ENCODE peak calls at places on chromosome 4, in five cellular contexts. D is breast epithelium, H is pancreas, M is choroid plexus epithelial cell, Z is cardiac fibroblast. I is an unnamed sample.

GRCh38 chr4:188779586-188779985 is 640.3 kb downstream of the TRIML1 start:
- DNase-seq in M (peak), D (no peak), Z (no peak), H (no peak), I (no peak)

GRCh38 chr4:70533211-70533610 is 14.8 kb downstream of the AMTN start:
- DNase-seq in M (no peak), Z (no peak), D (no peak), H (no peak), I (no peak)

GRCh38 chr4:20778896-20779295 is 78.6 kb downstream of the PACRGL start:
- DNase-seq in Z (no peak), H (no peak), M (no peak), D (no peak), I (no peak)

GRCh38 chr4:15917297-15917696 is 21.2 kb downstream of the FGFBP1 start:
- DNase-seq in M (no peak), Z (no peak), D (no peak), H (no peak), I (no peak)

GRCh38 chr4:73010789-73011628 is 58.5 kb downstream of the COX18 start:
- DNase-seq in Z (no peak), H (no peak), D (no peak), M (no peak), I (no peak)

GRCh38 chr4:57051524-57051923 is 58.7 kb downstream of the IGFBP7 start:
- DNase-seq in Z (no peak), H (no peak), D (no peak), M (no peak), I (no peak)

GRCh38 chr4:156505341-156505955 is 466.2 kb downstream of the PDGFC start:
- DNase-seq in H (no peak), D (no peak), M (peak), Z (no peak), I (no peak)

GRCh38 chr4:114924311-114924710 is 189.1 kb downstream of the NDST4 start:
- DNase-seq in D (no peak), M (peak), H (no peak), Z (no peak), I (no peak)

GRCh38 chr4:141275834-141276233 is 55.1 kb downstream of the ZNF330 start:
- DNase-seq in Z (peak), D (no peak), H (no peak), M (peak), I (no peak)

GRCh38 chr4:53654300-53654758 is 63.0 kb upstream of the LNX1 start:
- DNase-seq in M (no peak), Z (peak), D (no peak), H (no peak), I (no peak)

GRCh38 chr4:140963883-140964282 is 169.4 kb downstream of the RNF150 start:
- DNase-seq in Z (no peak), M (no peak), D (no peak), H (no peak), I (no peak)

GRCh38 chr4:61320154-61320553 is 120.0 kb downstream of the ADGRL3 start:
- DNase-seq in D (no peak), H (no peak), Z (no peak), M (peak), I (no peak)

GRCh38 chr4:84051728-84052127 is 447.4 kb downstream of the NKX6-1 start:
- DNase-seq in M (no peak), H (no peak), D (no peak), Z (no peak), I (no peak)

GRCh38 chr4:170243662-170244288 is 154.0 kb upstream of the AADAT start:
- DNase-seq in D (no peak), Z (no peak), H (no peak), M (peak), I (no peak)

GRCh38 chr4:47930971-47931804 is 16.8 kb upstream of the NFXL1 start:
- DNase-seq in M (peak), Z (peak), H (no peak), D (no peak), I (no peak)

GRCh38 chr4:168908093-168908492 is 102.0 kb downstream of the CBR4 start:
- DNase-seq in Z (peak), M (peak), H (no peak), D (no peak), I (no peak)

GRCh38 chr4:76562851-76563803 is 128.1 kb downstream of the SHROOM3 start:
- DNase-seq in M (peak), H (no peak), D (no peak), Z (no peak), I (no peak)

GRCh38 chr4:123244233-123244632 is 152.4 kb upstream of the SPRY1 start:
- DNase-seq in Z (peak), D (no peak), M (peak), H (no peak), I (no peak)

GRCh38 chr4:173547889-173548288 is 17.9 kb upstream of the HAND2 start:
- DNase-seq in D (no peak), M (no peak), H (no peak), Z (peak), I (no peak)

GRCh38 chr4:153521467-153521866 is 55.3 kb downstream of the TMEM131L start:
- DNase-seq in Z (no peak), D (no peak), H (no peak), M (no peak), I (no peak)

GRCh38 chr4:56619816-56620215 is 61.3 kb downstream of the HOPX start:
- DNase-seq in H (no peak), D (no peak), M (no peak), Z (no peak), I (no peak)

GRCh38 chr4:78710536-78710935 is 65.6 kb upstream of the BMP2K start:
- DNase-seq in M (no peak), D (no peak), Z (no peak), H (no peak), I (no peak)

GRCh38 chr4:67549123-67549522 is 3.8 kb upstream of the CENPC start:
- DNase-seq in D (no peak), Z (peak), H (no peak), M (peak), I (no peak)

GRCh38 chr4:65893957-65894755 is 223.9 kb upstream of the EPHA5 start:
- DNase-seq in H (no peak), D (no peak), Z (peak), M (peak), I (no peak)

GRCh38 chr4:140789752-140790151 is 33.6 kb upstream of the TBC1D9 start:
- DNase-seq in D (no peak), H (no peak), Z (peak), M (peak), I (no peak)

GRCh38 chr4:125003840-125004239 is 291.3 kb upstream of the ANKRD50 start:
- DNase-seq in D (no peak), Z (no peak), H (no peak), M (no peak), I (no peak)

GRCh38 chr4:10117424-10118354 is 1.1 kb upstream of the WDR1 start:
- DNase-seq in H (no peak), Z (peak), D (no peak), M (peak), I (no peak)

GRCh38 chr4:37767019-37767418 is 59.5 kb upstream of the PGM2 start:
- DNase-seq in D (no peak), M (no peak), Z (no peak), H (no peak), I (no peak)

GRCh38 chr4:82988323-82988832 is 22.2 kb downstream of the LIN54 start:
- DNase-seq in H (no peak), D (no peak), Z (peak), M (peak), I (no peak)

GRCh38 chr4:41212221-41213203 is 1.8 kb downstream of the APBB2 start:
- DNase-seq in H (no peak), D (no peak), M (peak), Z (peak), I (peak)

GRCh38 chr4:6043843-6044242 is 25.6 kb upstream of the C4orf50 start:
- DNase-seq in H (no peak), Z (no peak), D (no peak), M (no peak), I (no peak)

GRCh38 chr4:1653776-1654175 is 30.3 kb downstream of the FAM53A start:
- DNase-seq in M (no peak), Z (no peak), H (no peak), D (no peak), I (no peak)

GRCh38 chr4:185549095-185549494 is 13.8 kb upstream of the PDLIM3 start:
- DNase-seq in D (no peak), M (no peak), H (no peak), Z (no peak), I (no peak)

GRCh38 chr4:139581096-139581495 is 25.1 kb upstream of the SETD7 start:
- DNase-seq in D (no peak), Z (no peak), H (no peak), M (no peak), I (no peak)

GRCh38 chr4:139584019-139584418 is 28.0 kb upstream of the SETD7 start:
- DNase-seq in H (no peak), M (no peak), D (no peak), Z (no peak), I (no peak)

GRCh38 chr4:139584784-139585183 is 28.8 kb upstream of the SETD7 start:
- DNase-seq in H (no peak), Z (no peak), D (no peak), M (no peak), I (no peak)

GRCh38 chr4:139585468-139585867 is 29.4 kb upstream of the SETD7 start:
- DNase-seq in H (no peak), M (no peak), D (no peak), Z (no peak), I (no peak)

GRCh38 chr4:139582044-139582443 is 26.0 kb upstream of the SETD7 start:
- DNase-seq in Z (no peak), D (no peak), M (peak), H (no peak), I (no peak)
- TF ChIP-seq CTCF in Z (peak), D (no peak), M (peak), H (no peak), I (no peak)

GRCh38 chr4:163108614-163109013 is 58.1 kb downstream of the NAF1 start:
- DNase-seq in D (no peak), M (no peak), Z (no peak), H (no peak), I (no peak)

GRCh38 chr4:163110442-163110841 is 56.2 kb downstream of the NAF1 start:
- DNase-seq in Z (no peak), M (no peak), H (no peak), D (no peak), I (no peak)

GRCh38 chr4:163107754-163108153 is 58.9 kb downstream of the NAF1 start:
- DNase-seq in H (no peak), Z (peak), M (peak), D (no peak), I (no peak)

GRCh38 chr4:163111588-163111987 is 55.1 kb downstream of the NAF1 start:
- DNase-seq in H (no peak), D (no peak), Z (peak), M (peak), I (no peak)

DNA sequence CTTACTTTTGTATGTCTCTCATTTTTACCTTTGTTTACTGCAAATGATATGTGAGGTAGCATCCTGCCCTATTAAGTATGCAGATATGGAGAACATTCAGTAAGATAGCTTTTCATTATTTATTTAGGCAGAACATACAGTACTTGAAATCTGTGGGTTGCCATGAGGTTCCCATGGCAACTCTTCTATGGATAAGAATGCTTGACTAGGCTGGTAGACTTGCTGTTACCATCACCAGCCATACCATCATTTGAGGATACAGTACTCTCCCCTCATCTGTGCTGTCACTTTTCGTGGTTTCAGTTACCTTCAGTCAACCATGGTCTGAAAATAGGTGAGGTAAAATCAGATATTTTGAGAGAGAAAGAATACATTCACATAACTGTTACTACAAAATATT is 56.7 kb downstream of the NAF1 start:
- DNase-seq in H (no peak), Z (no peak), M (no peak), D (no peak), I (no peak)
- H3K4me3 ChIP-seq in H (no peak), Z (no peak), M (no peak), D (no peak), I (no peak)

GRCh38 chr4:186719925-186720694 is 3.5 kb downstream of the FAT1 start:
- DNase-seq in D (no peak), Z (peak), H (no peak), M (peak), I (no peak)
- TF ChIP-seq CTCF in D (peak), Z (peak), H (peak), M (peak), I (peak)

GRCh38 chr4:101953949-101954348 is 163.4 kb downstream of the BANK1 start:
- DNase-seq in D (no peak), H (no peak), Z (peak), M (peak), I (no peak)

GRCh38 chr4:101952985-101953384 is 162.5 kb downstream of the BANK1 start:
- DNase-seq in D (no peak), H (no peak), Z (no peak), M (no peak), I (no peak)

GRCh38 chr4:101954351-101954750 is 163.8 kb downstream of the BANK1 start:
- DNase-seq in M (no peak), H (no peak), Z (peak), D (no peak), I (no peak)

GRCh38 chr4:101956068-101956805 is 165.7 kb downstream of the BANK1 start:
- DNase-seq in D (no peak), H (no peak), M (no peak), Z (peak), I (no peak)

DNA sequence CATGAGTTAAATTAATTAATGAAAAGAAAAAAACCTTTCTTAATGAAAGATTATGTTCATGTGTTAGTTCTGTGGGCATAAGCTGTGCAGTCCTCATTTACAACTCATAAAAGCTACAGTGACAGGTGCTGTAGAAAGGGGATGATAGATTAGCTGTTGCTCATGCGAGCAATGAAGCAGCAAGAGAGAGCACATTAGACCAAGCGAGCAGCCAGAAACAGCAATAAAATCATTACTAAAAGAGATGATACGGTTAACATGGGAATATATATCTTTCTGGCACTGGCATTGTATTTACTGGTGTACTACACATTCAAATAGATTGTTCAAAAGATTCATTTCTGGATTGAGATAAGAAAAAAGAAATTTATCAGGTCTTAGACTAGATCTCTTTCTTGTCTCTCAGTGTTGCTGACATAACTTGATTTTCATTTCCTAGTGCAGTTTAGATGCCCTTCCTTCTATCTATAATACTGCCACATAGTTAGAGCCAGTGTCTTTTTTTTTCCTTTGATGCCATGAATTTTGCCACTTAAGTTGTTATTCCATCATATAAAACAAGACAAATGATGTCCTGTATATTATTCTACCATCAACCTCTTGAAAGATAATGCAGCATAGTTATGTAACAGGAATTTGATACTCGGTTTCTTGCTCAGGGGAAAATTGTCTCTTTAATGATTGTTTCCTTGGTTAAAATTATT is 164.6 kb downstream of the BANK1 start:
- DNase-seq in H (no peak), Z (no peak), D (no peak), M (no peak), I (peak)
- H3K4me3 ChIP-seq in H (no peak), Z (no peak), D (no peak), M (no peak), I (no peak)

DNA sequence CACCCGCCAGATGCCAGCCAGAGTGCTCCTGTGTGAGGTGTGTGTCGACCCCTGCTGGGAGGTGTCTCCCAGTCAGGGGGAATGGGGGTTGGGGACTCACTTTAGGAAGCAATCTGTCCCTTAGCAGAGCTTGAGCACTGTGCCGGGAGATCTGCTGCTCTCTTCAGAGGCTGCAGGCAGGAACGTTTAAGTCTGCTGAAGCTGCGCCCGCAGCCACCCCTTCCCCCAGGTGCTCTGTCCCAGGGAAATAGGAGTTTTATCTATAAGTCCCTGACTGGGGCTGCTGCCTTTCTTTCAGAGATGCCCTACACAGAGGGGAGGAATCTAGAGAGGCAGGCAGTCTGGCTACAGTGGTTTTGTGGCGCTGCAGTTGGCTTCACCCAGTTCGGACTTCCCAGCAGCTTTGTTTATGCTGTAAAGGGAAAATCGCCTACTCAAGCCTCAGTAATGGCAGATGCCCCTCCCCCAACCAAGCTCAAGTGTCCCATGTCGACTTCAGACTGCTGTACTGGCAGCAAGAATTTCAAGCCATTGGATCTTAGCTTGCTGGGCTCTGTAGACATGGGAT is 80.8 kb downstream of the CCSER1 start:
- DNase-seq in Z (no peak), H (no peak), M (no peak), D (no peak), I (no peak)
- TF ChIP-seq CTCF in Z (no peak), H (no peak), M (no peak), D (no peak), I (no peak)

GRCh38 chr4:159027535-159027934 is 75.3 kb upstream of the RAPGEF2 start:
- DNase-seq in M (peak), Z (no peak), H (no peak), D (no peak), I (no peak)
- H3K4me3 ChIP-seq in M (no peak), Z (no peak), H (no peak), D (no peak), I (no peak)